ENCODE peak calls at places on chromosomes 12 and 14, in eight cellular contexts. Y is fibroblast of pulmonary artery; P is BJ; Z is body of pancreas; V is uterus; N is CD8-positive, alpha-beta T cell; G is pancreas; H is nephron progenitor cell. D is an unnamed sample.

GRCh38 chr12:84760091-84760490 is 152.5 kb downstream of the SLC6A15 start:
- DNase-seq in Y (no peak), P (no peak), Z (no peak), V (no peak), N (no peak), G (no peak), H (no peak), D (no peak)

GRCh38 chr12:42281281-42281680 is 43.2 kb upstream of the YAF2 start:
- DNase-seq in Y (no peak), P (no peak), Z (no peak), V (no peak), N (no peak), G (no peak), H (no peak), D (no peak)

GRCh38 chr14:32075636-32076277 is 1.3 kb upstream of the ARHGAP5 start:
- DNase-seq in Y (peak), P (no peak), Z (peak), V (no peak), N (no peak), G (peak), H (no peak), D (peak)

GRCh38 chr14:103563089-103563620 is 395 bp downstream of the COA8 start:
- DNase-seq in Y (no peak), P (no peak), Z (peak), V (no peak), N (no peak), G (no peak), H (no peak), D (no peak)

GRCh38 chr14:32635103-32635719 is 303.5 kb upstream of the NPAS3 start:
- DNase-seq in Y (peak), P (no peak), Z (no peak), V (no peak), N (no peak), G (no peak), H (no peak), D (no peak)

GRCh38 chr12:122355702-122356101 is 66.8 kb downstream of the CLIP1 start:
- DNase-seq in Y (no peak), P (no peak), Z (no peak), V (no peak), N (no peak), G (no peak), H (no peak), D (no peak)

GRCh38 chr14:94646481-94646880 is 34.3 kb downstream of the SERPINA3 start:
- DNase-seq in Y (peak), P (no peak), Z (no peak), V (no peak), N (no peak), G (no peak), H (no peak), D (no peak)

GRCh38 chr12:120368789-120369475 is at the start of gene MSI1:
- DNase-seq in Y (no peak), P (no peak), Z (peak), V (no peak), N (no peak), G (peak), H (peak), D (no peak)

GRCh38 chr12:51901881-51902280 is 5.4 kb upstream of the ACVRL1 start:
- DNase-seq in Y (no peak), P (no peak), Z (no peak), V (no peak), N (no peak), G (no peak), H (no peak), D (no peak)

GRCh38 chr14:103121161-103121845 is 2.0 kb upstream of the TNFAIP2 start:
- DNase-seq in Y (peak), P (no peak), Z (no peak), V (no peak), N (no peak), G (peak), H (no peak), D (no peak)

GRCh38 chr12:132374821-132375445 is 45.5 kb upstream of the GALNT9 start:
- DNase-seq in Y (no peak), P (no peak), Z (no peak), V (no peak), N (no peak), G (peak), H (no peak), D (no peak)

GRCh38 chr14:91229743-91230200 is 14.7 kb downstream of the GPR68 start:
- DNase-seq in Y (peak), P (peak), Z (no peak), V (no peak), N (peak), G (no peak), H (no peak), D (peak)

GRCh38 chr12:49683604-49684309 is 23.4 kb downstream of the FMNL3 start:
- DNase-seq in Y (no peak), P (no peak), Z (no peak), V (no peak), N (no peak), G (no peak), H (no peak), D (no peak)

GRCh38 chr12:8894986-8895385 is 19.3 kb upstream of the PHC1 start:
- DNase-seq in Y (no peak), P (no peak), Z (no peak), V (no peak), N (no peak), G (no peak), H (no peak), D (no peak)

GRCh38 chr14:94710731-94711130 is 59.2 kb downstream of the GSC start:
- DNase-seq in Y (no peak), P (no peak), Z (no peak), V (no peak), N (no peak), G (peak), H (no peak), D (no peak)

GRCh38 chr14:69151458-69152180 is 1.3 kb downstream of the DCAF5 start:
- DNase-seq in Y (peak), P (no peak), Z (peak), V (peak), N (peak), G (peak), H (peak), D (peak)

GRCh38 chr12:130199536-130200390 is 37.5 kb downstream of the FZD10 start:
- DNase-seq in Y (no peak), P (no peak), Z (no peak), V (no peak), N (no peak), G (no peak), H (no peak), D (no peak)

GRCh38 chr14:35821546-35822411 is 4.4 kb upstream of the BRMS1L start:
- DNase-seq in Y (peak), P (no peak), Z (peak), V (no peak), N (no peak), G (no peak), H (no peak), D (peak)

GRCh38 chr14:23428686-23429495 is 6.6 kb downstream of the MYH7 start:
- DNase-seq in Y (no peak), P (no peak), Z (no peak), V (no peak), N (no peak), G (no peak), H (no peak), D (no peak)

GRCh38 chr14:50085570-50086315 is 30.6 kb downstream of the VCPKMT start:
- DNase-seq in Y (peak), P (no peak), Z (no peak), V (no peak), N (no peak), G (no peak), H (no peak), D (peak)

GRCh38 chr12:30138483-30138882 is 354.7 kb upstream of the TMTC1 start:
- DNase-seq in Y (peak), P (no peak), Z (no peak), V (no peak), N (no peak), G (no peak), H (no peak), D (no peak)

GRCh38 chr14:22900088-22900799 is 17.2 kb downstream of the REM2 start:
- DNase-seq in Y (peak), P (no peak), Z (peak), V (no peak), N (no peak), G (no peak), H (peak), D (peak)

GRCh38 chr12:104370989-104371870 is 67.7 kb downstream of the EID3 start:
- DNase-seq in Y (peak), P (no peak), Z (no peak), V (no peak), N (no peak), G (no peak), H (no peak), D (no peak)

GRCh38 chr14:62776300-62776699 is 269.0 kb downstream of the KCNH5 start:
- DNase-seq in Y (no peak), P (no peak), Z (no peak), V (no peak), N (no peak), G (no peak), H (no peak), D (no peak)

GRCh38 chr12:12018454-12018853 is 52.3 kb upstream of the BCL2L14 start:
- DNase-seq in Y (peak), P (no peak), Z (no peak), V (no peak), N (no peak), G (no peak), H (no peak), D (no peak)

GRCh38 chr14:91356218-91356763 is 61.3 kb downstream of the CCDC88C start:
- DNase-seq in Y (no peak), P (no peak), Z (no peak), V (no peak), N (no peak), G (no peak), H (peak), D (no peak)

GRCh38 chr14:70660967-70661871 is 19.5 kb downstream of the TTC9 start:
- DNase-seq in Y (no peak), P (no peak), Z (peak), V (no peak), N (peak), G (no peak), H (no peak), D (no peak)

GRCh38 chr12:64790166-64790565 is 31.0 kb upstream of the GNS start:
- DNase-seq in Y (no peak), P (no peak), Z (no peak), V (no peak), N (no peak), G (no peak), H (no peak), D (no peak)

GRCh38 chr12:130588696-130589095 is 127.4 kb downstream of the RIMBP2 start:
- DNase-seq in Y (no peak), P (no peak), Z (no peak), V (no peak), N (no peak), G (no peak), H (no peak), D (no peak)

GRCh38 chr12:29921307-29921706 is 137.6 kb upstream of the TMTC1 start:
- DNase-seq in Y (peak), P (no peak), Z (no peak), V (no peak), N (no peak), G (no peak), H (no peak), D (no peak)

GRCh38 chr14:85617799-85618198 is 87.9 kb downstream of the FLRT2 start:
- DNase-seq in Y (no peak), P (no peak), Z (no peak), V (no peak), N (no peak), G (no peak), H (no peak), D (no peak)

GRCh38 chr12:107359382-107359781 is 266.0 kb upstream of the CRY1 start:
- DNase-seq in Y (no peak), P (no peak), Z (no peak), V (no peak), N (no peak), G (no peak), H (no peak), D (no peak)

GRCh38 chr12:57813111-57813970 is 5.2 kb downstream of the AVIL start:
- DNase-seq in Y (no peak), P (no peak), Z (no peak), V (no peak), N (no peak), G (no peak), H (no peak), D (no peak)

GRCh38 chr14:75247286-75247922 is 31.2 kb upstream of the FOS start:
- DNase-seq in Y (no peak), P (no peak), Z (no peak), V (no peak), N (peak), G (no peak), H (no peak), D (peak)

GRCh38 chr14:75572104-75572503 is 6.3 kb upstream of the FLVCR2 start:
- DNase-seq in Y (no peak), P (no peak), Z (no peak), V (no peak), N (no peak), G (no peak), H (no peak), D (no peak)

GRCh38 chr12:76080017-76080728 is 4.3 kb downstream of the NAP1L1 start:
- DNase-seq in Y (no peak), P (no peak), Z (no peak), V (no peak), N (no peak), G (no peak), H (no peak), D (no peak)

GRCh38 chr12:127893875-127894635 is 372.9 kb upstream of the TMEM132C start:
- DNase-seq in Y (no peak), P (no peak), Z (no peak), V (no peak), N (no peak), G (no peak), H (peak), D (no peak)

GRCh38 chr12:121811434-121812319 is 7.9 kb downstream of the SETD1B start:
- DNase-seq in Y (peak), P (no peak), Z (peak), V (peak), N (peak), G (peak), H (peak), D (peak)

DNA sequence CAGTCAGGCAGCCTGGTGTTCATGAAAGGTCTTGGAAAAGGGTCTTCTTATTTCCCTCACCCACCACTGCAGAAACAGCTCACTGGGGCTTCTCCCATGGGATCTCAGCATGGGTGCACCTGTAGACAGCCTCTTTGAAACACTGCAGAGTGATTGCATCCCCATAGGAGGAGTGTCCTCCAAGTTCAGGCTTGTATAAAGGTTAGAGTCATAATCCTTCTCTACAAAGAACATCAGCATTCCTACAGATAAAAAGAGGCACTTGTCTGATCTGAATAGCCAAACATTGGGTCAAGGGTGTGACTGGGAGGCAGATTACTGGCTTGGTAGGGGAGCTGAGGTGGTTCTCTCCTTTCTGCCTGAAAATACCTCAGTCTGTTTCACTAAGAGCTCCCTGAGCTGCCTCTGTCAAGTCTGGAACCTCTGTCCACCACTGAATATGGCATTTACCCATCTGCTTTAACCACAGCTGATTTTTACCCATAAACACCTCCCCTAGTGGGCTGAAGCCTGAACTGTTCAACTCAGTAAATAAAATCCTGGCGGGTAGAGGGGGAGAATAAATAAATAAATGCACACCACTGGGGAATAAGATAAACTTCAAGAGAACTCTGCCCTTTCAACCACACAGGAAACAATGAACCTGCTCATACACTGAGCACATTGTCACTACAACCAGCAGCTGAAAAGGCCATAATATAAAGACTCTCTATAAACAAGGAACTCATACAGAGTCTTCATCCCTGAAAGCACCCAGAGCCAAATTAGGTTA is 120.7 kb upstream of the SCAF11 start:
- DNase-seq in Y (no peak), P (no peak), Z (no peak), V (no peak), N (no peak), G (no peak), H (no peak), D (no peak)
- TF ChIP-seq CTCF in Y (no peak), P (peak), Z (no peak), V (no peak), N (no peak), G (no peak), H (no peak), D (no peak)

DNA sequence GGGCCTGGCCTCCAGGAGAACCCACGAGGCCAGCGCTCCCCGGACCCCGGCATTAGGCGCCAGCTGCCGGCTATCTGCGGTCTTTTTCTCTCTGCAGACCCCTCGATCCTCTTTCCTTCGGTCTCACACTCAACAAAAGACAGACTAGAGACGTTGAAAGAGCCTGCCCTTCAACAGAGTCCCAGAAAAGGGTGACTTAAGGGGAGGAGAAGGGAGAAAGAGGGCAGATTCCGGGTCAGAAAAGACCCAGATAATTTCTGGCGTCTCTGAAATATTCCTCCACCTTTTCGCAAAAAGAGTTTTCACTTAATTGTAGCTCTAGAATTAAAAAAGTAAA is 3.3 kb upstream of the TBX3 start:
- DNase-seq in Y (no peak), P (no peak), Z (no peak), V (no peak), N (no peak), G (no peak), H (no peak), D (no peak)
- TF ChIP-seq CTCF in Y (no peak), P (no peak), Z (no peak), V (no peak), N (no peak), G (no peak), H (no peak), D (no peak)

GRCh38 chr14:66495214-66496098 is 9.3 kb downstream of the CCDC196 start:
- DNase-seq in Y (peak), P (no peak), Z (peak), V (peak), N (no peak), G (no peak), H (peak), D (peak)
- TF ChIP-seq CTCF in Y (peak), P (peak), Z (peak), V (peak), N (peak), G (peak), H (peak), D (peak)

GRCh38 chr12:96371787-96372699 is 28.2 kb downstream of the CDK17 start:
- DNase-seq in Y (no peak), P (no peak), Z (no peak), V (no peak), N (no peak), G (no peak), H (no peak), D (no peak)

GRCh38 chr12:96378319-96378718 is 21.9 kb downstream of the CDK17 start:
- DNase-seq in Y (no peak), P (no peak), Z (no peak), V (no peak), N (no peak), G (no peak), H (no peak), D (no peak)

GRCh38 chr12:96375173-96375572 is 25.1 kb downstream of the CDK17 start:
- DNase-seq in Y (no peak), P (no peak), Z (no peak), V (no peak), N (no peak), G (no peak), H (no peak), D (no peak)

GRCh38 chr12:96375841-96376249 is 24.4 kb downstream of the CDK17 start:
- DNase-seq in Y (no peak), P (no peak), Z (no peak), V (no peak), N (no peak), G (no peak), H (no peak), D (peak)

DNA sequence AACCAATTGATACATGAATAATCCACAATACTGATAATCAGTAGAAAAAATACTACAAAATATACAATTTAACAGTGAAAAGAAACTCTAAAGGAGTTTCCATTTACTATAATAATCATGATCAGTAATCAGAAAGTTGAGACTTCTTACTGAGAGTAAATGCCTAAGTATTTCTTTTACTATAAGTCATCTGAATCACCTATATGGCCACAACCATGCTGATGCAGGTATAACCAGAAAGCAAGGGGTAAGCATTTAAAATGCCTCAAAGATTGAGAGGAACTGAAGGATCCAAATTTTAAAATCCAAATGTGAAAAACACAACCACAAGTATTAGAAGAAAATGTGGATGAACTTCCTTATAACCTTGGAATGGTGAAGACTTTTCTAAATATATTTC is 23.4 kb downstream of the CDK17 start:
- DNase-seq in Y (no peak), P (no peak), Z (no peak), V (no peak), N (no peak), G (no peak), H (no peak), D (no peak)
- TF ChIP-seq CTCF in Y (no peak), P (no peak), Z (no peak), V (no peak), N (no peak), G (no peak), H (no peak), D (no peak)

GRCh38 chr12:117472983-117473382 is 111.6 kb upstream of the NOS1 start:
- DNase-seq in Y (no peak), P (no peak), Z (no peak), V (no peak), N (no peak), G (no peak), H (peak), D (no peak)
- TF ChIP-seq CTCF in Y (no peak), P (peak), Z (peak), V (no peak), N (no peak), G (no peak), H (peak), D (no peak)

DNA sequence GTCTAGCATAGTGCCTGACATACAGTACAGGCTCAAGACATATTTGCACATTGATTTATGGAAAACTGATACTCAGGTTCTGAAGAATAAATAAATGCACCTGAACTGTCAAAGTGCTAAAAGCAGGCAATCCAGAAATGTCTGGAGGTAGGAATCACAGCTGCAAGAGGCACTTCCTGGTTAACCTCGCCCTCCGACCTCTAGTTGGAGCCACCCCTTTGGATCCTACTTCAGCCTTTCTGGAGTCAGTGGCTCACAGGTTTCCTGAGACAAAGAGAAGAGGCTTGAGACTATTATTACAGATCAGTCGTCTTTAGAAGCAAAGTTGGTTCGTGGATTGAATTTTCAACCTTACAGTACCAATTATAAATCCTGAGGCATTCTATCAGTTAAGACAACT is 13.0 kb downstream of the TCP11L2 start:
- DNase-seq in Y (no peak), P (no peak), Z (no peak), V (no peak), N (no peak), G (no peak), H (no peak), D (no peak)
- TF ChIP-seq CTCF in Y (no peak), P (no peak), Z (no peak), V (no peak), N (no peak), G (no peak), H (no peak), D (no peak)

DNA sequence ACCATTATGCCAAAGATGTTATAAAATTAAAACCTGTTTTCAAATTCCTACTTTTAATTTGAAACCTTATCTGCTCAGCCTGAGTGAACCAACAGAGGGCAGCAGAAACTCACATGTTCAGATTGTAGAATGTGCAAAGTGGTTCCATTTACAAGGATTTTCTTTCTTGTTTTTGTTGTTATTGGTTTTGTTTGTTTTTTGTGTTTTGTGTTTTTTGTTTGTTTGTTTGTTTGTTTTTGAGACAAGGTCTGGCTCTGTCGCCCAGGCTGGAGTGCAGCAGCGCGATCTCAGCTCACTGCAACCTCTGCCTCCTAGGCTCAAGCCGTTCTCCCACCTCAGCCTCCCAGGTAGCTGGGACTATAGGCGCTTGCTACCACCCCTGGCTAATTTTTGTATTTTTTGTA is 22.8 kb upstream of the GARIN2 start:
- DNase-seq in Y (peak), P (no peak), Z (peak), V (no peak), N (no peak), G (no peak), H (peak), D (peak)
- TF ChIP-seq CTCF in Y (peak), P (peak), Z (peak), V (peak), N (peak), G (peak), H (peak), D (peak)